ENCODE peak calls at places on chromosomes 7 and 10, in nine cellular contexts. H, L, G, N, F, X, Q, R and S are unnamed samples.

GRCh38 chr7:47581821-47582747 is at the start of gene TNS3:
- DNase-seq in X (no peak), G (peak; percentile 68), H (no peak), N (no peak), F (peak; percentile 69), L (no peak), Q (no peak), R (no peak), S (peak; percentile 63)

GRCh38 chr10:100342627-100342972 is 4.4 kb upstream of the SCD start:
- DNase-seq in L (no peak), H (no peak), N (no peak), X (no peak), R (no peak), F (no peak), Q (no peak), G (no peak), S (no peak)

GRCh38 chr7:82534687-82535086 is 91.1 kb upstream of the CACNA2D1 start:
- DNase-seq in R (no peak), H (no peak), F (no peak), L (no peak), Q (no peak), G (no peak), N (no peak), X (no peak), S (no peak)

GRCh38 chr10:119502618-119503155 is 39.8 kb downstream of the RGS10 start:
- DNase-seq in R (no peak), L (no peak), G (no peak), N (no peak), H (no peak), F (no peak), Q (no peak), X (no peak), S (no peak)

GRCh38 chr7:25012254-25012653 is 32.3 kb upstream of the OSBPL3 start:
- DNase-seq in R (no peak), F (no peak), L (no peak), X (no peak), N (no peak), Q (no peak), G (no peak), H (no peak), S (no peak)

GRCh38 chr7:4129481-4130122 is 552.5 kb upstream of the FOXK1 start:
- DNase-seq in R (no peak), X (peak; percentile 44), F (no peak), H (no peak), Q (no peak), L (no peak), G (no peak), N (peak; percentile 11), S (no peak)

GRCh38 chr10:64617071-64617470 is 1095.9 kb downstream of the REEP3 start:
- DNase-seq in X (no peak), N (no peak), R (no peak), G (no peak), Q (no peak), L (no peak), F (no peak), H (no peak), S (no peak)

GRCh38 chr7:66505531-66506451 is 122.9 kb upstream of the KCTD7 start:
- DNase-seq in X (peak; percentile 62), R (no peak), H (no peak), L (no peak), Q (no peak), N (peak; percentile 33), G (peak; percentile 33), F (no peak), S (peak; percentile 39)

GRCh38 chr10:119535837-119536507 is 6.5 kb downstream of the RGS10 start:
- DNase-seq in N (no peak), F (no peak), H (no peak), Q (no peak), G (no peak), R (no peak), X (peak; percentile 56), L (no peak), S (no peak)

GRCh38 chr7:32164341-32164996 is 94.3 kb upstream of the PDE1C start:
- DNase-seq in X (no peak), L (no peak), N (no peak), R (peak; percentile 22), Q (no peak), H (peak; percentile 43), F (peak; percentile 10), G (no peak), S (no peak)

GRCh38 chr10:3995302-3996210 is 210.5 kb upstream of the KLF6 start:
- DNase-seq in G (no peak), L (no peak), Q (no peak), N (no peak), X (no peak), R (no peak), F (no peak), H (no peak), S (no peak)

GRCh38 chr10:114043532-114044250 is at the start of gene ADRB1:
- DNase-seq in F (peak; percentile 77), G (peak; percentile 87), N (peak; percentile 89), R (peak; percentile 15), L (peak; percentile 28), Q (peak; percentile 26), H (peak; percentile 28), X (peak; percentile 94), S (peak; percentile 41)

DNA sequence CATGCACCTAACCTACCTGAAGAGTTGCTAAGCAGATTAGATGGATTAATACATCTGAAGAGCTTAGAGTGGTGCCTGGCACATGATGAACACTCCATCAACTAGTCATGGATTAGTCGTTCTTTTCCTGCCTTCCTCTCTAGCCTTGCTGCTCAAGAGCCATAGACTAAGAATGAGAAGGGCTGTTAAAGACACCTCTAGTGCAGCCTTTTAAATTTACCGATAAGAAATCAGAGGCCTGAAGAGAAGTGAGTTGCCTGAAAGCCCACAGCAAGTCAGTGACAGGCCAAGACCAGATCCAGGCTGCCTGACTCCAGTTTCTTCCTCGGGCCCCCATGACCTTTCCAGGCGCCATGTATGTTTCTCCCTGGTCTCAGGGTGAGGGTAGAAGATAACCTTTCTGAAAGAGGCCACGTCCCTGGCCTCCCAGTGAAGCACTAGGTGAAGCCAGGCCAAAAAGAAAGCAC is 6.5 kb downstream of the TSPAN15 start:
- DNase-seq in L (no peak), N (no peak), H (no peak), G (no peak), X (peak; percentile 40), Q (no peak), R (no peak), F (no peak), S (no peak)
- TF ChIP-seq EP300 in L (no peak), N (no peak), H (no peak), G (no peak), X (no peak), Q (no peak), R (no peak), F (no peak), S (no peak)

DNA sequence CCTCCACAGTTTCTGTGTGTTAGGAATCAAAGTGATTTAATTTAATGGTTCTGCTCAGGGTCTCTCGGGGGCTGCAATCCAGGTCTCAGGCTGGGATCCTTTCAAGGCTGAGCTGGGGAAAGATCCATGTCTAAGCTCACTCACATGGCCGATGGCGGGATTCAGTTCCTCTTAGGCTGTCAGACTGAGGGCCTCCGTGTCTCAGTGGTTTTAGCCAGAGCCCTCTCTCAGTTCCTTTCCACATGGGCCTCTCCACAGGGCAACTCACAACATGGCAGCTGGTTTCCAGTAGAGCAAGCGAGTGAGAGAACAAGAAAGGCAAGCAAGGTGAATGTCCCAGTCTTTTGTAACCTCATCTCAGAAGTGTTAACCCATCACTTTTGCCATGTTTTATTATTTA is 26.9 kb downstream of the CAV1 start:
- DNase-seq in N (no peak), R (no peak), G (no peak), F (no peak), Q (no peak), X (no peak), H (no peak), L (no peak), S (no peak)
- H3K36me3 ChIP-seq in N (no peaks in the 10 kb centered on the region), R (no peaks in the 10 kb centered on the region), G (no peaks in the 10 kb centered on the region), F (no peaks in the 10 kb centered on the region), Q (no peaks in the 10 kb centered on the region), X (no peaks in the 10 kb centered on the region), H (no peaks in the 10 kb centered on the region), L (no peaks in the 10 kb centered on the region), S (no peaks in the 10 kb centered on the region)

GRCh38 chr10:6465437-6465836 is 114.6 kb downstream of the PRKCQ start:
- DNase-seq in H (no peak), L (no peak), R (no peak), N (no peak), Q (no peak), F (no peak), G (no peak), X (no peak), S (no peak)
- TF ChIP-seq POLR2A in H (no peak), L (no peak), R (no peak), N (no peak), Q (no peak), F (no peak), G (no peak), X (no peak), S (no peak)

DNA sequence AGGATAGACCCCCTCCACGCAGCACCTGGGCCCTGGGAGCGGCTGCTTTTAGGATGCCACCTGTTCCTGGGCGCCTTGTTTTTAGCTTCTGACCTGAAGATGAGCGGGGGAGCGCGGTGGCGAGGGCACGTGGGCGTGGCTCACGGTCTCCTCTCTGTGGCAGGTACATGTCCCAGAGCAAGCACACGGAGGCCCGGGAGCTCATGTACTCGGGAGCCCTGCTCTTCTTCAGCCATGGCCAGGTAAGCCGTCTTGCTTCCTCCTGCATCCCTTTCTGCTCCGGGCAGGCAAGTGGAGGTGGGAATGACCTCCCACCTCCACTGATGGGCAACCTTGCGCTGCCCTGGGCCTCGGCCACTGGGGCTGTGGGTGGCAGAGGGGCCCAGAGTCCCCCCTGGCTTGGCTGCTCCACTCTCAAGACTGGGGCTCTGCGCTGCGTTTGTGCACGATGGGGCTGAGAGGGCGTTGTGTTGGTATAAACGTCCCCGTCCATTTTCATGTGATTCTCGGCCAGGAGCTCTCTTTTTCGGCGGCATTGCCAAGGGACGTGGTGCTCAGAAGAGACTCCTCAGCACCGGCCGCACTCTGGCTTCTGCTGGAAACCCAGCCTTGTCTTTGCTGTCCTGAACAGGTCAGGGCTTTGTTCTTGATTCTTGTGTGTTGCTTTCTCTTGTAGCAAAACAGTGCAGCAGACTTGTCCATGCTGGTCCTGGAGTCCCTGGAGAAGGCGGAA is 9.7 kb downstream of the GET4 start:
- DNase-seq in F (no peak), L (no peak), H (no peak), R (no peak), Q (no peak), N (peak; percentile 48), G (no peak), X (peak; percentile 61), S (no peak)
- TF ChIP-seq EP300 in F (no peak), L (no peak), H (no peak), R (no peak), Q (no peak), N (no peak), G (no peak), X (no peak), S (no peak)

DNA sequence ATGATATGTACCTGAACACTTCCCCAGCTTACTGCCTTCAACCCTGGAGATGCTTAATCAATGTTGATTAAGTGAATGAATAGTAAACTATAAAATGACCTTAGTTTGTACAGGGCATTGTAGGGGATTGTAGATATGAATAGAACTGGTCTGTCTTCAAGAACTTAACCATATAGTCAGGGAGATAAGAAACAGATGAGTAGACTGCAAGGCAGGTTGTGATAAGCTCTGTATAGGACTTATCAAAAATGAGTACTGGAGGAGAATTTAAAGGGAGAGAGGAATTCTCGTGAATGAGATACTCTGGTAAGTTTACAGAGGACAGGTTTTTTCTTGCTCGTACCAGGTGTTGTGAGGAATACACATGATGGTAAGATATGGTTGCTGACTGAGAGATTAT is 27.6 kb downstream of the SGPL1 start:
- DNase-seq in G (no peak), L (no peak), F (no peak), Q (no peak), X (no peak), N (no peak), H (no peak), R (peak; percentile 33), S (no peak)
- H3K36me3 ChIP-seq in G (peaks cover 44% of the 10 kb centered on the region), L (no peaks in the 10 kb centered on the region), F (no peaks in the 10 kb centered on the region), Q (no peaks in the 10 kb centered on the region), X (peaks cover 10% of the 10 kb centered on the region), N (peaks cover 24% of the 10 kb centered on the region), H (peaks cover 23% of the 10 kb centered on the region), R (no peaks in the 10 kb centered on the region), S (no peaks in the 10 kb centered on the region)